ENCODE peak calls at places on chromosomes 13 and 19, in nine cellular contexts. F, Z, V, O, P, E, M, N and C are unnamed samples.
A peak's percentile ranks its signal among the peaks of the same experiment; 100 is the strongest.

GRCh38 chr13:79898202-79898826 is 417.4 kb downstream of the NDFIP2 start:
- DNase-seq in N (no peak), E (no peak), V (no peak), P (no peak), O (no peak), M (no peak), Z (no peak), F (no peak), C (no peak)

GRCh38 chr13:41610426-41610825 is 153.1 kb downstream of the RGCC start:
- DNase-seq in Z (no peak), P (no peak), N (peak; percentile 98), M (no peak), O (no peak), E (peak; percentile 27), F (peak; percentile 69), V (no peak), C (no peak)

GRCh38 chr19:328025-328505 is 16.5 kb downstream of the MIER2 start:
- DNase-seq in P (no peak), Z (no peak), M (no peak), N (no peak), E (no peak), O (no peak), F (no peak), V (no peak), C (no peak)

GRCh38 chr19:6794817-6795431 is 22.4 kb downstream of the VAV1 start:
- DNase-seq in E (no peak), M (no peak), V (no peak), O (no peak), N (no peak), Z (no peak), F (no peak), P (no peak), C (peak; percentile 41)

GRCh38 chr13:91764527-91764926 is 366.1 kb downstream of the GPC5 start:
- DNase-seq in Z (no peak), F (no peak), P (no peak), N (no peak), M (no peak), V (no peak), O (no peak), E (no peak), C (no peak)

GRCh38 chr19:29630661-29631060 is 24.6 kb downstream of the POP4 start:
- DNase-seq in E (no peak), V (no peak), M (no peak), Z (no peak), N (no peak), O (no peak), P (no peak), F (peak; percentile 23), C (no peak)

GRCh38 chr19:3668331-3669133 is 31.7 kb downstream of the PIP5K1C start:
- DNase-seq in O (no peak), V (peak; percentile 27), Z (no peak), P (no peak), M (no peak), F (peak; percentile 20), E (no peak), N (no peak), C (no peak)

GRCh38 chr13:112931028-112931934 is 37.7 kb upstream of the MCF2L start:
- DNase-seq in N (peak; percentile 17), F (no peak), V (peak; percentile 48), M (no peak), Z (no peak), O (no peak), P (no peak), E (no peak), C (peak; percentile 43)

GRCh38 chr19:17680235-17680722 is 7.9 kb downstream of the UNC13A start:
- DNase-seq in P (peak; percentile 57), E (peak; percentile 57), V (peak; percentile 64), F (peak; percentile 86), M (no peak), Z (peak; percentile 36), N (peak; percentile 22), O (peak; percentile 74), C (peak; percentile 85)

GRCh38 chr13:21365574-21365973 is 93.5 kb downstream of the ZDHHC20 start:
- DNase-seq in P (peak; percentile 33), O (no peak), N (no peak), M (no peak), V (no peak), Z (no peak), E (no peak), F (no peak), C (no peak)

GRCh38 chr19:28026636-28027035 is 1186.3 kb downstream of the UQCRFS1 start:
- DNase-seq in Z (no peak), E (no peak), M (no peak), O (no peak), N (no peak), P (no peak), V (no peak), F (no peak), C (no peak)

GRCh38 chr19:1151917-1152601 is 22.0 kb downstream of the SBNO2 start:
- DNase-seq in F (no peak), M (no peak), Z (no peak), N (no peak), P (no peak), V (no peak), E (no peak), O (no peak), C (no peak)

GRCh38 chr13:32309812-32310706 is 5.1 kb downstream of the ZAR1L start:
- DNase-seq in N (peak; percentile 51), V (peak; percentile 20), P (peak; percentile 17), E (no peak), M (no peak), Z (peak; percentile 27), O (no peak), F (peak; percentile 74), C (peak; percentile 83)

GRCh38 chr19:28977826-28978225 is 235.1 kb downstream of the UQCRFS1 start:
- DNase-seq in O (no peak), N (no peak), F (no peak), V (peak; percentile 43), Z (no peak), E (no peak), P (no peak), M (no peak), C (no peak)

GRCh38 chr19:1847684-1848398 is 442 bp downstream of the REXO1 start:
- DNase-seq in O (no peak), Z (peak; percentile 34), P (no peak), V (peak; percentile 63), N (no peak), M (no peak), E (no peak), F (peak; percentile 63), C (peak; percentile 56)

GRCh38 chr13:28071424-28071823 is 29.0 kb downstream of the FLT3 start:
- DNase-seq in F (no peak), Z (no peak), N (no peak), E (no peak), O (no peak), P (no peak), V (no peak), M (no peak), C (no peak)

GRCh38 chr19:16649734-16650133 is 10.2 kb downstream of the SMIM7 start:
- DNase-seq in N (no peak), F (no peak), M (no peak), V (no peak), E (no peak), Z (no peak), P (no peak), O (no peak), C (no peak)

GRCh38 chr19:35657904-35658700 is 8.2 kb upstream of the UPK1A start:
- DNase-seq in F (no peak), Z (no peak), M (no peak), E (no peak), P (no peak), O (no peak), N (no peak), V (no peak), C (no peak)

GRCh38 chr13:112061367-112062046 is 5.4 kb upstream of the SOX1 start:
- DNase-seq in P (no peak), O (no peak), M (no peak), V (peak; percentile 31), E (no peak), N (no peak), F (no peak), Z (no peak), C (no peak)

GRCh38 chr19:16367269-16367683 is 42.6 kb downstream of the KLF2 start:
- DNase-seq in O (no peak), N (no peak), E (no peak), V (no peak), Z (peak; percentile 55), P (peak; percentile 62), M (peak; percentile 60), F (no peak), C (peak; percentile 88)

GRCh38 chr19:17553256-17553655 is 2.2 kb upstream of the COLGALT1 start:
- DNase-seq in V (no peak), N (peak; percentile 26), E (no peak), Z (no peak), O (peak; percentile 86), F (peak; percentile 82), M (no peak), P (no peak), C (peak; percentile 66)

GRCh38 chr19:47615714-47616113 is 6.8 kb downstream of the BICRA start:
- DNase-seq in V (no peak), P (no peak), N (no peak), M (no peak), F (no peak), Z (no peak), E (no peak), O (no peak), C (no peak)

GRCh38 chr13:26051231-26052135 is at the start of gene SHISA2:
- DNase-seq in E (peak; percentile 45), N (peak; percentile 20), F (no peak), O (peak; percentile 64), P (no peak), M (peak; percentile 6), V (peak; percentile 69), Z (peak; percentile 14), C (peak; percentile 72)

GRCh38 chr13:30253830-30254229 is 53.5 kb downstream of the KATNAL1 start:
- DNase-seq in O (no peak), P (no peak), M (no peak), V (no peak), N (no peak), Z (no peak), F (no peak), E (no peak), C (no peak)

GRCh38 chr19:58409010-58409790 is 751 bp downstream of the ZNF584 start:
- DNase-seq in F (no peak), N (no peak), V (peak; percentile 33), Z (peak; percentile 28), O (peak; percentile 67), E (no peak), M (no peak), P (no peak), C (peak; percentile 66)

GRCh38 chr19:38346837-38347236 is 11.2 kb downstream of the CATSPERG start:
- DNase-seq in O (no peak), V (no peak), F (no peak), Z (no peak), M (no peak), P (no peak), N (no peak), E (no peak), C (no peak)

GRCh38 chr13:107994137-107994536 is 221.2 kb downstream of the LIG4 start:
- DNase-seq in E (no peak), Z (no peak), P (no peak), N (no peak), F (no peak), V (no peak), O (no peak), M (no peak), C (no peak)

GRCh38 chr19:46513461-46514236 is 18.0 kb upstream of the PNMA8B start:
- DNase-seq in M (peak; percentile 81), P (peak; percentile 83), F (peak; percentile 18), N (peak; percentile 22), V (peak; percentile 97), O (peak; percentile 93), E (peak; percentile 73), Z (peak; percentile 84), C (peak; percentile 91)

GRCh38 chr19:5932593-5933262 is 18.7 kb downstream of the CAPS start:
- DNase-seq in P (no peak), N (no peak), Z (no peak), F (no peak), E (no peak), V (no peak), O (no peak), M (no peak), C (no peak)

GRCh38 chr13:79282508-79282907 is 123.5 kb downstream of the RBM26 start:
- DNase-seq in F (no peak), O (no peak), P (no peak), N (no peak), E (no peak), Z (no peak), V (no peak), M (no peak), C (no peak)

GRCh38 chr19:34357431-34357830 is 7.6 kb upstream of the GPI start:
- DNase-seq in M (no peak), Z (no peak), E (no peak), V (no peak), P (no peak), O (no peak), N (no peak), F (no peak), C (no peak)